ENCODE peak calls at places on chromosomes 6 and 20, in five cellular contexts. V is cardiac muscle cell, S is uterus, E is GM23338, J is astrocyte. P is an unnamed sample.

GRCh38 chr20:60255866-60256265 is 297.6 kb downstream of the CDH26 start:
- DNase-seq in V (no peak), S (no peak), E (no peak), J (peak; percentile 20), P (no peak)

GRCh38 chr6:167937301-167937700 is 60.2 kb upstream of the KIF25 start:
- DNase-seq in V (no peak), S (no peak), E (no peak), J (no peak), P (no peak)

GRCh38 chr6:52284131-52284459 is 447 bp downstream of the MCM3 start:
- DNase-seq in V (no peak), S (no peak), E (peak; percentile 93), J (peak; percentile 11), P (peak; percentile 40)

GRCh38 chr6:143958839-143959399 is 49.1 kb downstream of the PLAGL1 start:
- DNase-seq in V (no peak), S (no peak), E (peak; percentile 93), J (no peak), P (no peak)

GRCh38 chr6:119856136-119856535 is 506.6 kb upstream of the MAN1A1 start:
- DNase-seq in V (no peak), S (no peak), E (no peak), J (no peak), P (no peak)

GRCh38 chr6:160419488-160419887 is 71.3 kb downstream of the SLC22A3 start:
- DNase-seq in V (peak; percentile 34), S (no peak), E (no peak), J (no peak), P (no peak)

GRCh38 chr6:132247381-132248159 is 153.7 kb downstream of the MOXD1 start:
- DNase-seq in V (no peak), S (no peak), E (no peak), J (peak; percentile 28), P (no peak)

GRCh38 chr6:38080349-38080748 is 260.8 kb downstream of the ZFAND3 start:
- DNase-seq in V (no peak), S (no peak), E (no peak), J (peak; percentile 33), P (no peak)

GRCh38 chr6:134063966-134064445 is 11.6 kb upstream of the SLC2A12 start:
- DNase-seq in V (peak; percentile 86), S (peak; percentile 66), E (peak; percentile 79), J (peak; percentile 51), P (peak; percentile 46)

GRCh38 chr6:80605165-80605989 is 498.9 kb downstream of the BCKDHB start:
- DNase-seq in V (peak; percentile 56), S (no peak), E (peak; percentile 74), J (peak; percentile 49), P (no peak)

GRCh38 chr6:28922841-28923317 is 906 bp downstream of the TRIM27 start:
- DNase-seq in V (peak; percentile 56), S (no peak), E (peak; percentile 63), J (peak; percentile 32), P (peak; percentile 47)

GRCh38 chr6:110415297-110415916 is at the start of gene DDO:
- DNase-seq in V (peak; percentile 42), S (peak; percentile 84), E (no peak), J (peak; percentile 48), P (peak; percentile 43)

GRCh38 chr6:127190552-127190951 is 72.1 kb downstream of the RSPO3 start:
- DNase-seq in V (peak; percentile 74), S (no peak), E (peak; percentile 52), J (no peak), P (no peak)

GRCh38 chr20:31497838-31498540 is 16.3 kb upstream of the HM13 start:
- DNase-seq in V (peak; percentile 90), S (peak; percentile 53), E (peak; percentile 78), J (peak; percentile 23), P (no peak)

GRCh38 chr6:35945650-35946025 is 24.7 kb upstream of the SRPK1 start:
- DNase-seq in V (no peak), S (no peak), E (no peak), J (no peak), P (no peak)

GRCh38 chr6:49987749-49988148 is 18.3 kb upstream of the DEFB113 start:
- DNase-seq in V (no peak), S (no peak), E (no peak), J (no peak), P (no peak)

GRCh38 chr6:44386364-44386928 is 1.1 kb upstream of the CDC5L start:
- DNase-seq in V (no peak), S (peak; percentile 33), E (no peak), J (no peak), P (peak; percentile 67)

GRCh38 chr6:112562348-112563220 is 215.5 kb downstream of the RFPL4B start:
- DNase-seq in V (peak; percentile 45), S (no peak), E (no peak), J (peak; percentile 61), P (peak; percentile 30)

GRCh38 chr6:5684320-5684719 is 322.4 kb downstream of the NRN1 start:
- DNase-seq in V (no peak), S (no peak), E (no peak), J (peak; percentile 39), P (no peak)

GRCh38 chr6:38155576-38156204 is 336.2 kb downstream of the ZFAND3 start:
- DNase-seq in V (peak; percentile 16), S (no peak), E (no peak), J (no peak), P (no peak)

GRCh38 chr6:167089243-167090142 is 33.4 kb upstream of the CCR6 start:
- DNase-seq in V (no peak), S (no peak), E (no peak), J (no peak), P (no peak)

DNA sequence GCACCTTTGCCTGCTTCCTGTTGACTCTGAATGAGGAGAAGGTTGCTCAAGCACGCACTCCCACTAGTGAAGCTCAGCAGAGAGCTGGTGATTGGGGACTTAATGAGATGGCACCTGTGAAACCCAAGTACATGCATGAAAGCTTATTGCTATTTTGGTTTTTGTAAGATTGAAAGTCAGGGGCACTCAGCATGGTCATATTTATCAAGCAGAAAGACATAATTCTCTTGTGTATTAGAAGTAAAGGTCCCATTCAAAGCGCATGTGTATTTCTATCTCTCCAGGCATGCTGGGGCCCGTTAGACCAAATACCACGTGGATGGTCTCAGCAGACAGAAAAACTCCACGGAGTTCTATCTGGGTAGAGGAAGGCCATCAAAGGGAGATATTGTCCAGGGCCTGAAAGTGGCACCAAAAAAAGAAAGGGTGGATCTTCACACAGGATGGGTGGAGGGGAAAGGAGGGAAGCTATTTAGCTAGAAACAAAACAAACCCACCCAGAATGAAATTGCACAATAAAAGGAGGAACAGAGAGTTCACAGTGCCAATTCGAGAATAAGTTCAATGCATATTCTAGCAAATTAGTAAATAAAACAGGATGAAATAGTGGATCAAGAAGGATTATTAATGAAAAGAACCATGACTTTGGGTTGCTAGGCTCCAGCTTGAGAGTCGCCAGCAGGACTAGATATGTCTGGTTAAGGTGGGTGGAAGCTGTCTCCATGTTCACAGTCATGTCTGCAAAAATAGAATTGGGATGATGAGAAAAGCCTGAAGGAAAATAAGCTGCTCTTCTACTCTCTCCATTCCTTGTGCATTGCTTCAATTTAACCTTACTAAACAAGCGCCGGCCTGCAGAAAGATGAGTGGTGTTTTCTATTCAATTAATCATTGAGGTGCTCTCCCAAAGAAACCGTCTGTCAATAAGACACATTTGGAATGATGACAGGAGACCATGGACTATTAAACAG is 224.9 kb upstream of the DTNBP1 start:
- DNase-seq in V (no peak), S (no peak), E (no peak), J (no peak), P (no peak)
- H3K4me1 ChIP-seq in V (no peaks in the 10 kb centered on the region), S (no peaks in the 10 kb centered on the region), E (no peaks in the 10 kb centered on the region), J (no peaks in the 10 kb centered on the region), P (peaks cover 3% of the 10 kb centered on the region)

GRCh38 chr20:49696594-49696993 is 17.1 kb downstream of the B4GALT5 start:
- DNase-seq in V (no peak), S (no peak), E (no peak), J (no peak), P (no peak)

GRCh38 chr20:49694450-49695071 is 19.1 kb downstream of the B4GALT5 start:
- DNase-seq in V (no peak), S (no peak), E (no peak), J (no peak), P (no peak)

GRCh38 chr20:49693435-49694171 is 20.1 kb downstream of the B4GALT5 start:
- DNase-seq in V (no peak), S (no peak), E (no peak), J (no peak), P (no peak)

GRCh38 chr20:49697071-49697470 is 16.6 kb downstream of the B4GALT5 start:
- DNase-seq in V (no peak), S (no peak), E (peak; percentile 49), J (no peak), P (no peak)

DNA sequence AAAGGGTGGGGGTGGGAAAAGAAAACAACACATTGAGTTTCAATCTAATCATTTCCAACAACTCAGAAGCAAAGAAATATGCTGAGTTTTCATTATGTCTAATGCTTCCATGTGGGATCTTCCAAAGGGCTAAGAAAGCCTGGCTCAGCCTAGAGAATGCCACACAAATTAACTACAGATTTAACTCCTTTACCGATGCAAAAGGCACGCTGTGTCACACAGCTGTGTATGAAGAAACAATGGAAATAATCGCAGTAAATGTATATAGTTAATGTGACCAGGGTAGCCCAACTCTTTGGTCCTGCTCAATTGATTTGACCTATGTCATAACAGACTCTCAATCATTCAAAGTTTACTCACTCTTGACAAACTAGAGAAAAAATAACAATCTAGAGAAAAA is 17.8 kb downstream of the B4GALT5 start:
- DNase-seq in V (no peak), S (no peak), E (no peak), J (no peak), P (no peak)
- H3K4me1 ChIP-seq in V (peaks cover 10% of the 10 kb centered on the region), S (no peaks in the 10 kb centered on the region), E (peaks cover 58% of the 10 kb centered on the region), J (peaks cover 44% of the 10 kb centered on the region), P (peaks cover 19% of the 10 kb centered on the region)

GRCh38 chr6:7905416-7905815 is 5.2 kb downstream of the TXNDC5 start:
- DNase-seq in V (peak; percentile 55), S (no peak), E (no peak), J (no peak), P (no peak)
- H3K4me1 ChIP-seq in V (no peaks in the 10 kb centered on the region), S (peaks cover 8% of the 10 kb centered on the region), E (peaks cover 10% of the 10 kb centered on the region), J (no peaks in the 10 kb centered on the region), P (peaks cover 8% of the 10 kb centered on the region)

GRCh38 chr6:149336529-149336928 is 19.0 kb downstream of the TAB2 start:
- DNase-seq in V (no peak), S (no peak), E (no peak), J (no peak), P (no peak)

GRCh38 chr6:149340200-149340599 is 22.7 kb downstream of the TAB2 start:
- DNase-seq in V (no peak), S (no peak), E (no peak), J (no peak), P (no peak)

GRCh38 chr6:149335924-149336323 is 18.4 kb downstream of the TAB2 start:
- DNase-seq in V (peak; percentile 51), S (no peak), E (no peak), J (peak; percentile 75), P (no peak)

GRCh38 chr6:149334682-149335160 is 17.2 kb downstream of the TAB2 start:
- DNase-seq in V (peak; percentile 74), S (no peak), E (peak; percentile 41), J (peak; percentile 85), P (no peak)

GRCh38 chr6:149337330-149337729 is 19.8 kb downstream of the TAB2 start:
- DNase-seq in V (no peak), S (no peak), E (no peak), J (no peak), P (no peak)
- H3K4me1 ChIP-seq in V (peaks cover 64% of the 10 kb centered on the region), S (peaks cover 10% of the 10 kb centered on the region), E (peaks cover 45% of the 10 kb centered on the region), J (peaks cover 40% of the 10 kb centered on the region), P (peaks cover 7% of the 10 kb centered on the region)